ENCODE peak calls at places on chromosomes 3 and 15, in five cellular contexts. K is H9, V is mesenchymal stem cell, G is trophoblast cell, L is H1. B is an unnamed sample.

GRCh38 chr15:43249699-43250203 is 17.0 kb downstream of the TGM5 start:
- DNase-seq in G (peak), L (no peak), V (peak), K (no peak), B (no peak)

GRCh38 chr3:64445318-64446300 is 220.3 kb upstream of the PRICKLE2 start:
- DNase-seq in L (peak), V (peak), K (peak), G (peak), B (peak)

GRCh38 chr3:193335031-193335430 is 43.5 kb downstream of the ATP13A5 start:
- DNase-seq in L (no peak), G (peak), V (no peak), K (no peak), B (no peak)

GRCh38 chr15:89112341-89112971 is 24.2 kb downstream of the ABHD2 start:
- DNase-seq in G (no peak), L (no peak), V (no peak), K (no peak), B (no peak)

GRCh38 chr3:99720985-99721632 is 82.7 kb downstream of the COL8A1 start:
- DNase-seq in L (no peak), G (no peak), K (no peak), V (no peak), B (no peak)

GRCh38 chr15:39077998-39078397 is 502.9 kb upstream of the THBS1 start:
- DNase-seq in G (no peak), V (no peak), L (no peak), K (no peak), B (no peak)

GRCh38 chr15:62896969-62897486 is 145.5 kb upstream of the TPM1 start:
- DNase-seq in V (peak), L (no peak), K (no peak), G (peak), B (peak)

GRCh38 chr15:44009056-44009455 is 182.3 kb downstream of the WDR76 start:
- DNase-seq in G (peak), L (no peak), V (peak), K (no peak), B (no peak)

GRCh38 chr3:171461087-171461917 is 1.1 kb upstream of the TNIK start:
- DNase-seq in V (no peak), G (peak), L (peak), K (peak), B (peak)

GRCh38 chr3:128319107-128319506 is 147.6 kb downstream of the DNAJB8 start:
- DNase-seq in K (no peak), L (no peak), G (no peak), V (no peak), B (no peak)

GRCh38 chr3:19931180-19931692 is 2.8 kb downstream of the EFHB start:
- DNase-seq in K (no peak), V (peak), L (no peak), G (peak), B (no peak)

DNA sequence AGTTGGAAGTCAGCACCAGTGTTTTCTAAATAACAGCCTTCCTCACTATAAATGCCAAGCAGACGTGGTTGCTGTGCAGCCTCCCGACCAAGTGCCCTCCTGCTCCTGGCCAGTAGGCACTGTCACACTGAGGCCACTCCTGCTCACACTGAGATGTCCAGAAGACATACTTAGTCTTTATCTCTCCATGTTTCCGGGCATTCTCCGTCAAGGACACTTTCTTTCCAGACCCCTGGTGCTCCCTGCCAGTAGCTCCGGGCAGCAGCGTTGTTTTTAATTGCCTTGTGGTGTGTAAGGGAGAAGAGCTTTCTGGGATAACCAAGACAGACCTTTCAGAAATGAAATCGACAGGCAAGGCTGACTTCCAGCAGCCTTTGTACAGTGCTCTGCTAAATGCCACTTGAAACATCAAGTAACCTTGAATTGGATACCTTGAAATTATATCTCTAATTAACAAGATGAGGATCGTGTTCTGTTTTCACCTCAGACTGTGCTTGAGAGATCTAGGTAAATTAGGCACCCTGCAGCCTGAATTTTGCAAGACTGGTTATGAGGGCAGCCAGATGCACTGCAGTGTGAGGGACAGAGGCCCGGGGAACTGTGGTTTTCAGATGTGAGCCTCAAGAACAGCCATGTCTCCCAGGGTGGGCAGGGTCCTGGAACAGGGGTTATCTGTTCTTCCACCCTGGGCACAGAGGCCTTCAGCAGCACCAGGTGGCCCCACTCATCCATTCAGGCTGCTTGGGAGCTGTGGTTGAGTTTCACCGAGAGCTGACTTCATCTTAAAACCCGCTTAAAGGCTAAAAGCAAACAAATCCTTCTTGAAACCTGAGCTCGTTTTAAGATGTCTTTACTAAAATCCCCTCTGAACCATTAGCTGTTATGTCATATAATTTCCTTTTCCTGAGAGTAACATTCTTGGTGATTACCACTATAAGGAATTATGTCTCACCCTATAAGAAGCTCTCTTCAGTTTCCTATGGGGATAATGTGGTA is 105.6 kb upstream of the IL12A start:
- DNase-seq in V (peak), G (no peak), L (no peak), K (no peak), B (no peak)
- H3K14ac ChIP-seq in V (peak), G (no peak), L (no peak), K (peak), B (no peak)

GRCh38 chr3:162385387-162385786 is 888.8 kb downstream of the OTOL1 start:
- DNase-seq in L (no peak), G (no peak), K (no peak), V (no peak), B (no peak)

GRCh38 chr3:162391301-162391700 is 894.7 kb downstream of the OTOL1 start:
- DNase-seq in G (peak), L (no peak), V (peak), K (no peak), B (no peak)

GRCh38 chr3:162390891-162391290 is 894.3 kb downstream of the OTOL1 start:
- DNase-seq in L (no peak), K (no peak), V (peak), G (peak), B (no peak)
- H2BK120ac ChIP-seq in L (no peak), K (no peak), V (no peak), G (no peak), B (no peak)

DNA sequence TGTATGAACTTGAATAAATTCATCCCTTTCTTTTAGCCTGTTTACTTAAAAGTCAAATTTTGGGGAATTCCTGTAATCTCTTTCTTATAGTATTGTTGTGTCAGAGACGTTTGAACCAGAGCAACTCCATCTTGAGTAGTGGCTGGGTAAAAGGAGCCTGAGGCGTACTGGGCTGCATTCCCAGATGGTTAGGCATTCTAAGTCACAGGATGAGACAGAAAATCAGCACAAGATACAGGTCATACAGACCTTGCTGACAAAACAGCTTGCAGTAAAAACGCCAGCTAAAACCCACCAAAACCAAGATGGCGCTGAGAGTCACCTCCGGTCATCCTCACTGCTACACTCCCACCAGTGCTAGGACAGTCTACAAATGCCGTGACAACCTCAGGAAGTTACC is 94.5 kb downstream of the P3H2 start:
- DNase-seq in G (peak), V (no peak), K (no peak), L (no peak), B (no peak)
- H2BK12ac ChIP-seq in G (peak), V (no peak), K (no peak), L (no peak), B (no peak)

GRCh38 chr15:70923311-70924080 is 30.9 kb downstream of the LRRC49 start:
- DNase-seq in G (no peak), K (no peak), V (no peak), L (no peak), B (no peak)

GRCh38 chr15:70922119-70922518 is 29.5 kb downstream of the LRRC49 start:
- DNase-seq in V (no peak), L (no peak), K (no peak), G (no peak), B (no peak)

GRCh38 chr15:70917955-70918354 is 25.3 kb downstream of the LRRC49 start:
- DNase-seq in V (no peak), L (no peak), G (no peak), K (no peak), B (no peak)

GRCh38 chr15:70916531-70916930 is 23.9 kb downstream of the LRRC49 start:
- DNase-seq in V (no peak), L (no peak), K (peak), G (no peak), B (no peak)

GRCh38 chr15:70921297-70921696 is 28.7 kb downstream of the LRRC49 start:
- DNase-seq in G (no peak), K (no peak), V (peak), L (no peak), B (no peak)
- H3K14ac ChIP-seq in G (no peak), K (no peak), V (no peak), L (no peak), B (no peak)

GRCh38 chr3:177934001-177934891 is 602.0 kb upstream of the KCNMB2 start:
- DNase-seq in G (peak), L (no peak), V (peak), K (no peak), B (no peak)
- H2BK120ac ChIP-seq in G (no peak), L (no peak), V (no peak), K (no peak), B (no peak)